ENCODE peak calls at places on chromosomes 2 and 18, in nine cellular contexts. One of them, this sample, is unnamed.

GRCh38 chr2:197170137-197170682 is 140.4 kb downstream of the ANKRD44 start:
- DNase-seq in HCT116: no peak
- DNase-seq in GM23338: no peak
- DNase-seq in sigmoid colon: no peak
- DNase-seq in type B pancreatic cell: no peak
- DNase-seq in right atrium auricular region: no peak
- DNase-seq in H9: no peak
- DNase-seq in spleen: no peak
- DNase-seq in lower leg skin: no peak
- DNase-seq in this sample: no peak

GRCh38 chr2:14492920-14493503 is 139.5 kb upstream of the LRATD1 start:
- DNase-seq in H9: no peak
- DNase-seq in sigmoid colon: no peak
- DNase-seq in lower leg skin: no peak
- DNase-seq in type B pancreatic cell: no peak
- DNase-seq in right atrium auricular region: no peak
- DNase-seq in GM23338: peak
- DNase-seq in HCT116: no peak
- DNase-seq in spleen: no peak
- DNase-seq in this sample: no peak

GRCh38 chr18:9714832-9715343 is 6.8 kb downstream of the RAB31 start:
- DNase-seq in type B pancreatic cell: no peak
- DNase-seq in sigmoid colon: peak
- DNase-seq in spleen: no peak
- DNase-seq in lower leg skin: peak
- DNase-seq in HCT116: no peak
- DNase-seq in GM23338: no peak
- DNase-seq in H9: no peak
- DNase-seq in right atrium auricular region: no peak
- DNase-seq in this sample: no peak

GRCh38 chr2:25316101-25316500 is 25.6 kb downstream of the DNMT3A start:
- DNase-seq in lower leg skin: no peak
- DNase-seq in right atrium auricular region: no peak
- DNase-seq in H9: no peak
- DNase-seq in spleen: peak
- DNase-seq in type B pancreatic cell: no peak
- DNase-seq in GM23338: no peak
- DNase-seq in sigmoid colon: no peak
- DNase-seq in HCT116: no peak
- DNase-seq in this sample: no peak

GRCh38 chr2:229340086-229340760 is 69.1 kb upstream of the PID1 start:
- DNase-seq in sigmoid colon: no peak
- DNase-seq in right atrium auricular region: no peak
- DNase-seq in GM23338: no peak
- DNase-seq in spleen: no peak
- DNase-seq in HCT116: no peak
- DNase-seq in type B pancreatic cell: no peak
- DNase-seq in lower leg skin: no peak
- DNase-seq in H9: no peak
- DNase-seq in this sample: no peak

GRCh38 chr2:75157435-75157834 is 41.9 kb downstream of the TACR1 start:
- DNase-seq in right atrium auricular region: no peak
- DNase-seq in sigmoid colon: no peak
- DNase-seq in H9: no peak
- DNase-seq in spleen: no peak
- DNase-seq in lower leg skin: no peak
- DNase-seq in type B pancreatic cell: no peak
- DNase-seq in GM23338: peak
- DNase-seq in HCT116: no peak
- DNase-seq in this sample: no peak

GRCh38 chr2:216634317-216635148 is 1.3 kb downstream of the IGFBP2 start:
- DNase-seq in type B pancreatic cell: no peak
- DNase-seq in HCT116: no peak
- DNase-seq in GM23338: no peak
- DNase-seq in H9: no peak
- DNase-seq in lower leg skin: no peak
- DNase-seq in right atrium auricular region: no peak
- DNase-seq in spleen: no peak
- DNase-seq in sigmoid colon: no peak
- DNase-seq in this sample: no peak

GRCh38 chr18:7000484-7001096 is 117.0 kb downstream of the LAMA1 start:
- DNase-seq in GM23338: peak
- DNase-seq in H9: no peak
- DNase-seq in spleen: no peak
- DNase-seq in HCT116: no peak
- DNase-seq in sigmoid colon: no peak
- DNase-seq in lower leg skin: no peak
- DNase-seq in type B pancreatic cell: no peak
- DNase-seq in right atrium auricular region: no peak
- DNase-seq in this sample: no peak

GRCh38 chr2:50746526-50746925 is 285.4 kb downstream of the NRXN1 start:
- DNase-seq in sigmoid colon: no peak
- DNase-seq in HCT116: peak
- DNase-seq in type B pancreatic cell: no peak
- DNase-seq in spleen: no peak
- DNase-seq in right atrium auricular region: no peak
- DNase-seq in GM23338: peak
- DNase-seq in H9: peak
- DNase-seq in lower leg skin: no peak
- DNase-seq in this sample: no peak

GRCh38 chr2:58562281-58562680 is 321.2 kb upstream of the FANCL start:
- DNase-seq in GM23338: no peak
- DNase-seq in H9: no peak
- DNase-seq in lower leg skin: no peak
- DNase-seq in right atrium auricular region: no peak
- DNase-seq in sigmoid colon: no peak
- DNase-seq in type B pancreatic cell: no peak
- DNase-seq in spleen: no peak
- DNase-seq in HCT116: no peak
- DNase-seq in this sample: no peak

GRCh38 chr2:9312591-9312990 is 106.0 kb downstream of the ASAP2 start:
- DNase-seq in lower leg skin: peak
- DNase-seq in HCT116: no peak
- DNase-seq in spleen: no peak
- DNase-seq in H9: no peak
- DNase-seq in GM23338: no peak
- DNase-seq in sigmoid colon: no peak
- DNase-seq in type B pancreatic cell: no peak
- DNase-seq in right atrium auricular region: no peak
- DNase-seq in this sample: no peak

GRCh38 chr2:160200921-160201320 is 849 bp upstream of the ITGB6 start:
- DNase-seq in H9: no peak
- DNase-seq in right atrium auricular region: no peak
- DNase-seq in type B pancreatic cell: no peak
- DNase-seq in sigmoid colon: no peak
- DNase-seq in lower leg skin: no peak
- DNase-seq in GM23338: no peak
- DNase-seq in HCT116: no peak
- DNase-seq in spleen: no peak
- DNase-seq in this sample: no peak

GRCh38 chr2:54557601-54558187 is 101.6 kb downstream of the SPTBN1 start:
- DNase-seq in sigmoid colon: peak
- DNase-seq in lower leg skin: peak
- DNase-seq in spleen: peak
- DNase-seq in type B pancreatic cell: peak
- DNase-seq in right atrium auricular region: peak
- DNase-seq in HCT116: peak
- DNase-seq in GM23338: peak
- DNase-seq in H9: peak
- DNase-seq in this sample: peak

GRCh38 chr2:45404807-45405297 is 206.2 kb downstream of the SRBD1 start:
- DNase-seq in type B pancreatic cell: no peak
- DNase-seq in GM23338: no peak
- DNase-seq in lower leg skin: no peak
- DNase-seq in H9: no peak
- DNase-seq in sigmoid colon: no peak
- DNase-seq in spleen: no peak
- DNase-seq in HCT116: no peak
- DNase-seq in right atrium auricular region: no peak
- DNase-seq in this sample: no peak

GRCh38 chr2:45403036-45403435 is 208.0 kb downstream of the SRBD1 start:
- DNase-seq in HCT116: no peak
- DNase-seq in sigmoid colon: no peak
- DNase-seq in type B pancreatic cell: no peak
- DNase-seq in lower leg skin: no peak
- DNase-seq in H9: no peak
- DNase-seq in right atrium auricular region: no peak
- DNase-seq in GM23338: no peak
- DNase-seq in spleen: no peak
- DNase-seq in this sample: no peak

GRCh38 chr2:45409677-45410076 is 201.4 kb downstream of the SRBD1 start:
- DNase-seq in right atrium auricular region: no peak
- DNase-seq in type B pancreatic cell: no peak
- DNase-seq in sigmoid colon: no peak
- DNase-seq in HCT116: no peak
- DNase-seq in GM23338: no peak
- DNase-seq in spleen: no peak
- DNase-seq in H9: no peak
- DNase-seq in lower leg skin: no peak
- DNase-seq in this sample: no peak

GRCh38 chr2:45406626-45407025 is 204.4 kb downstream of the SRBD1 start:
- DNase-seq in lower leg skin: no peak
- DNase-seq in type B pancreatic cell: no peak
- DNase-seq in right atrium auricular region: no peak
- DNase-seq in sigmoid colon: no peak
- DNase-seq in H9: no peak
- DNase-seq in spleen: no peak
- DNase-seq in HCT116: no peak
- DNase-seq in GM23338: no peak
- DNase-seq in this sample: no peak
- TF ChIP-seq CTCF in lower leg skin: no peak
- TF ChIP-seq CTCF in type B pancreatic cell: no peak
- TF ChIP-seq CTCF in right atrium auricular region: no peak
- TF ChIP-seq CTCF in sigmoid colon: no peak
- TF ChIP-seq CTCF in H9: no peak
- TF ChIP-seq CTCF in spleen: no peak
- TF ChIP-seq CTCF in HCT116: no peak
- TF ChIP-seq CTCF in GM23338: no peak
- TF ChIP-seq CTCF in this sample: no peak

GRCh38 chr2:107731435-107731834 is 95.3 kb upstream of the RGPD4 start:
- DNase-seq in H9: no peak
- DNase-seq in GM23338: no peak
- DNase-seq in sigmoid colon: no peak
- DNase-seq in spleen: no peak
- DNase-seq in lower leg skin: no peak
- DNase-seq in right atrium auricular region: no peak
- DNase-seq in type B pancreatic cell: no peak
- DNase-seq in HCT116: no peak
- DNase-seq in this sample: no peak
- TF ChIP-seq CTCF in H9: no peak
- TF ChIP-seq CTCF in GM23338: no peak
- TF ChIP-seq CTCF in sigmoid colon: no peak
- TF ChIP-seq CTCF in spleen: no peak
- TF ChIP-seq CTCF in lower leg skin: no peak
- TF ChIP-seq CTCF in right atrium auricular region: no peak
- TF ChIP-seq CTCF in type B pancreatic cell: no peak
- TF ChIP-seq CTCF in HCT116: no peak
- TF ChIP-seq CTCF in this sample: no peak

GRCh38 chr2:241722896-241723454 is 11.5 kb upstream of the D2HGDH start:
- DNase-seq in lower leg skin: no peak
- DNase-seq in GM23338: no peak
- DNase-seq in H9: no peak
- DNase-seq in sigmoid colon: no peak
- DNase-seq in HCT116: no peak
- DNase-seq in type B pancreatic cell: no peak
- DNase-seq in right atrium auricular region: no peak
- DNase-seq in spleen: no peak
- DNase-seq in this sample: no peak

GRCh38 chr2:241726459-241726858 is 8.0 kb upstream of the D2HGDH start:
- DNase-seq in HCT116: no peak
- DNase-seq in spleen: no peak
- DNase-seq in right atrium auricular region: no peak
- DNase-seq in H9: no peak
- DNase-seq in type B pancreatic cell: no peak
- DNase-seq in sigmoid colon: no peak
- DNase-seq in lower leg skin: no peak
- DNase-seq in GM23338: no peak
- DNase-seq in this sample: no peak

GRCh38 chr2:241721852-241722251 is 12.6 kb upstream of the D2HGDH start:
- DNase-seq in GM23338: no peak
- DNase-seq in spleen: no peak
- DNase-seq in HCT116: no peak
- DNase-seq in right atrium auricular region: no peak
- DNase-seq in sigmoid colon: no peak
- DNase-seq in type B pancreatic cell: no peak
- DNase-seq in H9: no peak
- DNase-seq in lower leg skin: no peak
- DNase-seq in this sample: no peak

GRCh38 chr2:241724975-241725870 is 9.2 kb upstream of the D2HGDH start:
- DNase-seq in type B pancreatic cell: no peak
- DNase-seq in lower leg skin: no peak
- DNase-seq in HCT116: no peak
- DNase-seq in GM23338: no peak
- DNase-seq in spleen: no peak
- DNase-seq in sigmoid colon: no peak
- DNase-seq in right atrium auricular region: no peak
- DNase-seq in H9: no peak
- DNase-seq in this sample: no peak

GRCh38 chr2:241724259-241724974 is 10.0 kb upstream of the D2HGDH start:
- DNase-seq in HCT116: no peak
- DNase-seq in type B pancreatic cell: no peak
- DNase-seq in sigmoid colon: no peak
- DNase-seq in H9: peak
- DNase-seq in right atrium auricular region: no peak
- DNase-seq in GM23338: peak
- DNase-seq in spleen: no peak
- DNase-seq in lower leg skin: no peak
- DNase-seq in this sample: no peak
- TF ChIP-seq CTCF in HCT116: peak
- TF ChIP-seq CTCF in type B pancreatic cell: no peak
- TF ChIP-seq CTCF in sigmoid colon: no peak
- TF ChIP-seq CTCF in H9: peak
- TF ChIP-seq CTCF in right atrium auricular region: peak
- TF ChIP-seq CTCF in GM23338: peak
- TF ChIP-seq CTCF in spleen: no peak
- TF ChIP-seq CTCF in lower leg skin: no peak
- TF ChIP-seq CTCF in this sample: peak

DNA sequence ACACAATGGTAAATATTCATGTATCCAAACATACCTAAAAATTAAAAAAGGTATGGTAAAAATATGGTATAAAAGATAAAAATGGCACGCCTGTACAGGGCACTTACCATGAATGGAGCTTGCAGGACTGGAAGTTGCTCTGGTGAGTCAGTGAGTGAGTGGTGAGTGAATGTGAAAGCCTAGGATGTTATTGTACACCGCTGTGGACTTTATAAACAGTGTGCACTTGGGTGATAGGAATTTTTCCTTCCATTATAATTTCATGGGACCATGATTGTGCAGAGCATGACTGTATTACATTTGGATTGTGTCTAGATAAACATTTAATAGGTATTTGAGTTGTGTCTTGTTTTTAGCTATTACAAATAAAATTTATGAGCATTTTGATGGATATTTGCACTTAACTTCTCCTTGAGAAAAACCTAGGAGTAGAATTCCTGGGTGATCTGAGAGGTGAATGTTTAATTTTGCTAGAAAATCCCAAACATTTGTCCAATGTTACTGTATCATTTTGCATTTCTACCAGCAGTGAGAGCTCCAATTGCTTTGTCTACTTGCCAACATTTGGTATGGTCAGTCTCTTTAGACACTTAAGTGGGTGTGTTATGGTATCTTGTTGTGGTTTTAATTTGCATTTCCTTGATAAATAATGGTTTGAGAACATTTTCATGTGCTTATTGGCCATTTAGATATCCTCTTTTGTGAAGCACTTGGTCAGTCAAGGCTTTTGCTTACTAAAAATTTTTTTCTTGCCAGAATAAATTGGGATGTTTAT is 81.7 kb downstream of the BCL2L11 start:
- DNase-seq in H9: no peak
- DNase-seq in GM23338: no peak
- DNase-seq in spleen: no peak
- DNase-seq in sigmoid colon: no peak
- DNase-seq in lower leg skin: no peak
- DNase-seq in type B pancreatic cell: no peak
- DNase-seq in right atrium auricular region: no peak
- DNase-seq in HCT116: no peak
- DNase-seq in this sample: no peak
- TF ChIP-seq CTCF in H9: no peak
- TF ChIP-seq CTCF in GM23338: no peak
- TF ChIP-seq CTCF in spleen: no peak
- TF ChIP-seq CTCF in sigmoid colon: no peak
- TF ChIP-seq CTCF in lower leg skin: no peak
- TF ChIP-seq CTCF in type B pancreatic cell: no peak
- TF ChIP-seq CTCF in right atrium auricular region: no peak
- TF ChIP-seq CTCF in HCT116: no peak
- TF ChIP-seq CTCF in this sample: no peak